ENCODE peak calls at places on chromosomes 12 and 14, in four cellular contexts. S, U, N and I are unnamed samples.

GRCh38 chr12:8154526-8154925 is 2.3 kb upstream of the ZNF705A start:
- DNase-seq in S (no peak), U (no peak), N (no peak), I (no peak)

GRCh38 chr14:99475660-99476059 is 5.0 kb downstream of the SETD3 start:
- DNase-seq in S (no peak), U (no peak), N (no peak), I (no peak)

GRCh38 chr12:89861086-89861485 is 152.4 kb upstream of the ATP2B1 start:
- DNase-seq in S (peak; percentile 68), U (no peak), N (no peak), I (no peak)

GRCh38 chr14:93012516-93013367 is 89.8 kb downstream of the CHGA start:
- DNase-seq in S (no peak), U (no peak), N (no peak), I (no peak)

GRCh38 chr12:6383572-6384498 is at the start of gene LTBR:
- DNase-seq in S (peak; percentile 91), U (no peak), N (peak; percentile 82), I (no peak)

GRCh38 chr12:43884683-43885410 is 49.0 kb downstream of the TMEM117 start:
- DNase-seq in S (no peak), U (no peak), N (no peak), I (no peak)

GRCh38 chr12:53722450-53723041 is 4.7 kb downstream of the CALCOCO1 start:
- DNase-seq in S (no peak), U (no peak), N (no peak), I (peak; percentile 27)

GRCh38 chr12:1642513-1642912 is 13.5 kb downstream of the WNT5B start:
- DNase-seq in S (no peak), U (no peak), N (no peak), I (no peak)

GRCh38 chr14:89251066-89251465 is 166.0 kb downstream of the FOXN3 start:
- DNase-seq in S (no peak), U (no peak), N (no peak), I (no peak)

GRCh38 chr12:59113831-59114273 is 193.5 kb upstream of the LRIG3 start:
- DNase-seq in S (peak; percentile 84), U (peak; percentile 42), N (peak; percentile 46), I (peak; percentile 9)

GRCh38 chr12:3628629-3629028 is 124.3 kb downstream of the CRACR2A start:
- DNase-seq in S (no peak), U (peak; percentile 34), N (no peak), I (no peak)

GRCh38 chr14:101360045-101360931 is 201.0 kb upstream of the DIO3 start:
- DNase-seq in S (no peak), U (no peak), N (peak; percentile 61), I (no peak)

GRCh38 chr12:85363382-85364190 is 83.6 kb downstream of the ALX1 start:
- DNase-seq in S (no peak), U (no peak), N (no peak), I (no peak)

GRCh38 chr14:64409509-64409908 is 21.4 kb downstream of the MTHFD1 start:
- DNase-seq in S (no peak), U (no peak), N (no peak), I (no peak)

GRCh38 chr12:99302874-99303273 is 344.7 kb upstream of the GARIN6 start:
- DNase-seq in S (no peak), U (no peak), N (no peak), I (no peak)

GRCh38 chr12:131260970-131261369 is 307.3 kb downstream of the ADGRD1 start:
- DNase-seq in S (no peak), U (peak; percentile 72), N (no peak), I (no peak)

GRCh38 chr12:62640910-62641448 is 174.4 kb downstream of the MON2 start:
- DNase-seq in S (peak; percentile 49), U (no peak), N (no peak), I (peak; percentile 27)

GRCh38 chr12:96500686-96501085 is 11.3 kb downstream of the CFAP54 start:
- DNase-seq in S (no peak), U (no peak), N (no peak), I (no peak)

GRCh38 chr14:24944800-24945199 is 105.1 kb downstream of the STXBP6 start:
- DNase-seq in S (no peak), U (no peak), N (no peak), I (no peak)

GRCh38 chr12:14514154-14514842 is 53.4 kb downstream of the PLBD1 start:
- DNase-seq in S (peak; percentile 23), U (peak; percentile 8), N (no peak), I (no peak)

GRCh38 chr14:106850913-106851825 is 1324.8 kb downstream of the TMEM121 start:
- DNase-seq in S (no peak), U (no peak), N (no peak), I (no peak)
- TF ChIP-seq RCOR1 in S (no peak), U (no peak), N (no peak), I (no peak)

GRCh38 chr12:123085046-123085445 is 65.8 kb downstream of the PITPNM2 start:
- DNase-seq in S (no peak), U (no peak), N (no peak), I (no peak)

GRCh38 chr12:123089125-123089524 is 61.8 kb downstream of the PITPNM2 start:
- DNase-seq in S (no peak), U (no peak), N (no peak), I (no peak)

GRCh38 chr12:123083661-123084571 is 67.0 kb downstream of the PITPNM2 start:
- DNase-seq in S (no peak), U (no peak), N (no peak), I (no peak)

GRCh38 chr12:123089631-123090353 is 61.1 kb downstream of the PITPNM2 start:
- DNase-seq in S (peak; percentile 85), U (no peak), N (peak; percentile 63), I (no peak)

DNA sequence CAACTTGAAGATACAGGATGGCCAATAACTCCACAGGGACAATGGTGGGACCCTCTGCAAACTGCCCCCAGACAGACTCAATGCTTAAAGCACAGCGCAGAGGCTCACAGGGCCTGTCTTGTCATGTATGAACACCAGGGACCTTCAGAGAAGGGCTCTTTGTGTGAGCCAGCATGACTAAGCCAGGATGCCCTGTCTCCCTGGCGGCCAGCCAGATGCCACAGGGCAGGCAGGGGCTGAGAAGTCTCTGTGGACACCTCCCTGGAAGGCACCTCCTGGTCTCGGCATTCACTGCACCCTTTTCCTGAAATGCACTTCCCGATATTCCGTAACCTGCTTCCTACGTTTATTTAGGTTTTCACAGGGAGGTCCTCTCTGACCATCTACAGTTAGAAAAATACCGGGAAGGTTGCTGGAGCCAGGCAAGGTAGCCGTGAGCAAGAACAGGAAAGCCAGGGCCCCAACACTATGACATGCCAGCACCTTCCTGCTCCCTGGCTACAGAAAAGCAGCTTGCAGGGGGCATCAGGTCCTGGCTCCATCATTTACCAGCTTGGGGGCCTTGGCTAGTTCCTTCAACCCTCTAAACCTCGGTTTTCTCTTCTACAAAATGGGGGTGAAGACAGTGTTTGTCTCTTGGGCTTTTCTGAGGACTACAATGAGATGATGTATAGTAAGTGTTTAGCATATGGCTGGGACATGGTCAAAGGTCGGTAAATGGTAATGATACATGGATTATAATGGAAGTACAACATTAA is 65.0 kb downstream of the PITPNM2 start:
- DNase-seq in S (peak; percentile 90), U (peak; percentile 54), N (no peak), I (no peak)
- TF ChIP-seq CHD2 in S (no peak), U (no peak), N (no peak), I (no peak)

GRCh38 chr12:125081427-125081826 is 16.2 kb downstream of the AACS start:
- DNase-seq in S (no peak), U (no peak), N (no peak), I (no peak)

GRCh38 chr12:125076103-125076502 is 10.9 kb downstream of the AACS start:
- DNase-seq in S (no peak), U (no peak), N (no peak), I (no peak)

GRCh38 chr12:125083092-125083491 is 17.9 kb downstream of the AACS start:
- DNase-seq in S (no peak), U (no peak), N (no peak), I (no peak)

GRCh38 chr12:125079084-125079483 is 13.8 kb downstream of the AACS start:
- DNase-seq in S (no peak), U (no peak), N (no peak), I (no peak)

GRCh38 chr12:125079943-125080645 is 14.9 kb downstream of the AACS start:
- DNase-seq in S (no peak), U (no peak), N (no peak), I (no peak)
- TF ChIP-seq RCOR1 in S (no peak), U (no peak), N (no peak), I (no peak)

DNA sequence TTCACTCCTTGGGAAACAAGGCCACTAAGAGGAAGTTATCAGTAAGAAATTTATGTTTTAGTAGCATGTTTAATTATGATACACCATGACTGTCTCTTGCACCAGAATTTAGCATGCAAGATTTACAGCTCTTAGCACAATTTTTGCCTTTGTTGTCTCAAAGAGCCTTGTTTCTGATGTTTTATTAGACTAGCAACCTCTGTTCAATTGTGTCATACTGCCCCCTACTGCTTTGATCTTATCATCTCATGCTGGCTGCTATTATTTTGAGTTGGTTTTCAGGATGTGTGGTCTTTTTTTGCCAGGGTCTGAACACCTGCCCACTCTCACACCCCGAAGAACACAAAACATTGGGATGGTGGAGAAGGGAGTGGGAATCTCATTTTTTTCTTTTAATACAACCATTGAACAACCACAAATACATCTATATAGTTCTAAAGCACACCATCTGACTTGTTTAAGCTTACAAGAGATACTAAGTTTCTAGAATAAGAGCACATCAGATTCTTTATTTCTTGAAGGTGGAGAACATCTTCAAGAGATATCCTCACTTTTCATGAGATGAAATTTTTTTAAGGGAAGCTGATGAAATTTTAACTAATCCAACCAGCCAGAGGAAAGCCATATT is 160.8 kb downstream of the SPTSSA start:
- DNase-seq in S (peak; percentile 59), U (peak; percentile 49), N (peak; percentile 28), I (peak; percentile 7)
- TF ChIP-seq CHD2 in S (no peak), U (no peak), N (no peak), I (no peak)